ENCODE peak calls at places on chromosome 11, in nine cellular contexts. One of them, this sample, is unnamed.

GRCh38 chr11:111909378-111909777 is 2.2 kb downstream of the CRYAB start:
- DNase-seq in progenitor cell of endocrine pancreas: no peak
- DNase-seq in brain microvascular endothelial cell: no peak
- DNase-seq in fibroblast of villous mesenchyme: peak; percentile 22
- DNase-seq in choroid plexus epithelial cell: no peak
- DNase-seq in H1: no peak
- DNase-seq in fibroblast of mammary gland: no peak
- DNase-seq in A549: no peak
- DNase-seq in left ventricle myocardium inferior: no peak
- DNase-seq in this sample: no peak

GRCh38 chr11:46367916-46368267 is 13.6 kb upstream of the MDK start:
- DNase-seq in H1: no peak
- DNase-seq in A549: no peak
- DNase-seq in fibroblast of mammary gland: no peak
- DNase-seq in fibroblast of villous mesenchyme: no peak
- DNase-seq in left ventricle myocardium inferior: no peak
- DNase-seq in progenitor cell of endocrine pancreas: no peak
- DNase-seq in choroid plexus epithelial cell: no peak
- DNase-seq in brain microvascular endothelial cell: no peak
- DNase-seq in this sample: no peak

GRCh38 chr11:20112291-20113146 is 47.8 kb downstream of the DBX1 start:
- DNase-seq in A549: peak; percentile 91
- DNase-seq in fibroblast of mammary gland: peak; percentile 98
- DNase-seq in brain microvascular endothelial cell: peak; percentile 92
- DNase-seq in left ventricle myocardium inferior: peak; percentile 75
- DNase-seq in H1: no peak
- DNase-seq in progenitor cell of endocrine pancreas: no peak
- DNase-seq in choroid plexus epithelial cell: peak; percentile 98
- DNase-seq in fibroblast of villous mesenchyme: peak; percentile 97
- DNase-seq in this sample: peak; percentile 88

GRCh38 chr11:126479178-126479930 is 123.9 kb downstream of the ST3GAL4 start:
- DNase-seq in choroid plexus epithelial cell: no peak
- DNase-seq in A549: no peak
- DNase-seq in H1: no peak
- DNase-seq in fibroblast of mammary gland: no peak
- DNase-seq in fibroblast of villous mesenchyme: no peak
- DNase-seq in progenitor cell of endocrine pancreas: no peak
- DNase-seq in left ventricle myocardium inferior: no peak
- DNase-seq in brain microvascular endothelial cell: no peak
- DNase-seq in this sample: no peak

GRCh38 chr11:22466809-22467208 is 128.6 kb downstream of the SLC17A6 start:
- DNase-seq in brain microvascular endothelial cell: peak; percentile 61
- DNase-seq in choroid plexus epithelial cell: peak; percentile 48
- DNase-seq in H1: no peak
- DNase-seq in fibroblast of villous mesenchyme: peak; percentile 37
- DNase-seq in fibroblast of mammary gland: peak; percentile 98
- DNase-seq in left ventricle myocardium inferior: no peak
- DNase-seq in A549: peak; percentile 4
- DNase-seq in progenitor cell of endocrine pancreas: no peak
- DNase-seq in this sample: peak; percentile 1

GRCh38 chr11:8603696-8604077 is 9.7 kb upstream of the STK33 start:
- DNase-seq in progenitor cell of endocrine pancreas: no peak
- DNase-seq in H1: no peak
- DNase-seq in left ventricle myocardium inferior: no peak
- DNase-seq in choroid plexus epithelial cell: no peak
- DNase-seq in fibroblast of mammary gland: peak; percentile 56
- DNase-seq in fibroblast of villous mesenchyme: no peak
- DNase-seq in brain microvascular endothelial cell: no peak
- DNase-seq in A549: no peak
- DNase-seq in this sample: no peak

GRCh38 chr11:34656062-34656720 is 35.3 kb downstream of the EHF start:
- DNase-seq in A549: no peak
- DNase-seq in H1: no peak
- DNase-seq in choroid plexus epithelial cell: no peak
- DNase-seq in progenitor cell of endocrine pancreas: no peak
- DNase-seq in left ventricle myocardium inferior: no peak
- DNase-seq in fibroblast of villous mesenchyme: no peak
- DNase-seq in fibroblast of mammary gland: peak; percentile 40
- DNase-seq in brain microvascular endothelial cell: no peak
- DNase-seq in this sample: no peak

GRCh38 chr11:22521226-22521625 is 104.4 kb downstream of the FANCF start:
- DNase-seq in fibroblast of villous mesenchyme: no peak
- DNase-seq in left ventricle myocardium inferior: no peak
- DNase-seq in choroid plexus epithelial cell: peak; percentile 34
- DNase-seq in progenitor cell of endocrine pancreas: no peak
- DNase-seq in A549: peak; percentile 26
- DNase-seq in H1: no peak
- DNase-seq in brain microvascular endothelial cell: peak; percentile 79
- DNase-seq in fibroblast of mammary gland: peak; percentile 75
- DNase-seq in this sample: no peak

DNA sequence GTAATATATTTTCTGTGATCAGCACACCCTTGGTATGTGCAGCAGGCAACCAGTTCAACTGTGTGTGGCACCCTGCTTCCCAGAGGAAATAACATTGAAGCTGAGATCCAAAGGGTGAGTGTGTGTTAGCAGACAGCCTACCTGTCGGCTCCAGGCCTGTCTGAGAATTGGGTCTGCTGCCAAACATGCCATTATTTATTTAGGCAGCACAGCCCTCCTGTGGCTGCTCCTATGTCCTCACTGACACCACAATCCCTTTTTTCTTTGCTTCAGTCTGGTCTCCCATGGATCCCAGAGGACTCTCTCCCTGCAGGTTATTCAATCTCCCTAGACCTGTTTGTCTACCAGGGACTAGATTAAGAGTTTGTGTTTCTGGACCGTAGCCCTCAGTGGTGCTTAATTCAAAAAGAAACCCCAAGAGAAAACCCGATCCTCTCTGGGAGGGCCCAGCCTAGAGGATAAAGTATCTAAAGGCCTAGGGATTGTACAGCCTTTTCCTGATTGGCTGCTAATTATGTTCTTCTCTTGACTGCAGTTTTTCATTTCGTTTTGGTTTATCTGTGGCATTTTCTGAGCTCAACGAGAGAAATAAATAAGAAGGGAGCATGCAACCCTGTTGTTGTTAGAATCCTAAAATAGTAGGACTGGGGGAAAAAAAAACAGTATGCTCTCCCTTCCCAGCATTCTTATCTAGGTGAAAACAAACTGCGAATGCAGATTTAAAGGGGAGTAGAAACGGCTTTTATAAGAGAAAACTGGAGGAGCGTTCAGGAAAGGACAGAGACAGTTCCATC is 24.1 kb downstream of the KCNE3 start:
- DNase-seq in left ventricle myocardium inferior: no peak
- DNase-seq in fibroblast of villous mesenchyme: peak; percentile 16
- DNase-seq in choroid plexus epithelial cell: peak; percentile 71
- DNase-seq in A549: peak; percentile 74
- DNase-seq in brain microvascular endothelial cell: peak; percentile 14
- DNase-seq in fibroblast of mammary gland: no peak
- DNase-seq in progenitor cell of endocrine pancreas: no peak
- DNase-seq in H1: no peak
- DNase-seq in this sample: no peak
- TF ChIP-seq CTCF in left ventricle myocardium inferior: peak; percentile 39
- TF ChIP-seq CTCF in fibroblast of villous mesenchyme: peak; percentile 12
- TF ChIP-seq CTCF in choroid plexus epithelial cell: peak; percentile 50
- TF ChIP-seq CTCF in A549: peak; percentile 69
- TF ChIP-seq CTCF in brain microvascular endothelial cell: peak; percentile 42
- TF ChIP-seq CTCF in fibroblast of mammary gland: no peak
- TF ChIP-seq CTCF in progenitor cell of endocrine pancreas: peak; percentile 11
- TF ChIP-seq CTCF in H1: peak; percentile 12
- TF ChIP-seq CTCF in this sample: no peak

DNA sequence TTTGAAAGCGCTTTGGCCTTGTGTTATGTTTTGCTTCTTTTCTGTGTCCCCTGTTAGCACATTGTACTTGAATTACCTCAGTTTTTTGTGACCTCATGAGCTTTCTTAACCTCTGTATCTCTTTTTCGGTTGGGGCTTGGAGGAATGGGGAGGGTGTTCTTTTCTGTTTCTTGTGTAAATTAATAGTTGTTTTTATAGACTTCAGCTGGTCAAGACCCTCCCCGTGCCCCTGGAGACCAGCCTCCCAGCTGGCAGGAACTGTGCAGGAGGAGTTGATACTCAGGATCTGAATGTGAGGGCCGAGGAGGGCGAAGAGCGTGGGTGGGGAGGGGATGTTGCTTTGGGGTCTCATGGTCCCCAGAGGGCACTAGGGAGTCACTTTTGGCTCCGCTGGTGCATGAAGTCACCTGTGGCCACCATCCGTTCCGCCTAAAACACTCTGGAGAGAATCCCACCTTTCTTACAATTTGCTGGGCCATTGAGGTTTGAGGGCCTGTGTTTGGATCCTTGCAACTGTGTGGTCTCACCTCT is 44.3 kb upstream of the NNMT start:
- DNase-seq in left ventricle myocardium inferior: no peak
- DNase-seq in choroid plexus epithelial cell: no peak
- DNase-seq in progenitor cell of endocrine pancreas: no peak
- DNase-seq in H1: no peak
- DNase-seq in brain microvascular endothelial cell: no peak
- DNase-seq in fibroblast of villous mesenchyme: no peak
- DNase-seq in A549: no peak
- DNase-seq in fibroblast of mammary gland: no peak
- DNase-seq in this sample: no peak
- TF ChIP-seq CTCF in left ventricle myocardium inferior: no peak
- TF ChIP-seq CTCF in choroid plexus epithelial cell: peak; percentile 5
- TF ChIP-seq CTCF in progenitor cell of endocrine pancreas: peak; percentile 28
- TF ChIP-seq CTCF in H1: peak; percentile 68
- TF ChIP-seq CTCF in brain microvascular endothelial cell: no peak
- TF ChIP-seq CTCF in fibroblast of villous mesenchyme: no peak
- TF ChIP-seq CTCF in A549: no peak
- TF ChIP-seq CTCF in fibroblast of mammary gland: no peak
- TF ChIP-seq CTCF in this sample: no peak

GRCh38 chr11:102831128-102831708 is 12.2 kb downstream of the MMP3 start:
- DNase-seq in fibroblast of mammary gland: peak; percentile 70
- DNase-seq in progenitor cell of endocrine pancreas: peak; percentile 21
- DNase-seq in fibroblast of villous mesenchyme: peak; percentile 60
- DNase-seq in A549: peak; percentile 16
- DNase-seq in H1: peak; percentile 71
- DNase-seq in left ventricle myocardium inferior: no peak
- DNase-seq in brain microvascular endothelial cell: peak; percentile 51
- DNase-seq in choroid plexus epithelial cell: peak; percentile 65
- DNase-seq in this sample: peak; percentile 93

GRCh38 chr11:102830328-102830727 is 13.1 kb downstream of the MMP3 start:
- DNase-seq in H1: no peak
- DNase-seq in fibroblast of mammary gland: peak; percentile 30
- DNase-seq in choroid plexus epithelial cell: peak; percentile 19
- DNase-seq in fibroblast of villous mesenchyme: no peak
- DNase-seq in brain microvascular endothelial cell: no peak
- DNase-seq in left ventricle myocardium inferior: no peak
- DNase-seq in A549: no peak
- DNase-seq in progenitor cell of endocrine pancreas: no peak
- DNase-seq in this sample: peak; percentile 61

GRCh38 chr11:102833731-102834130 is 9.7 kb downstream of the MMP3 start:
- DNase-seq in progenitor cell of endocrine pancreas: no peak
- DNase-seq in left ventricle myocardium inferior: no peak
- DNase-seq in fibroblast of mammary gland: no peak
- DNase-seq in H1: no peak
- DNase-seq in A549: no peak
- DNase-seq in brain microvascular endothelial cell: no peak
- DNase-seq in choroid plexus epithelial cell: peak; percentile 11
- DNase-seq in fibroblast of villous mesenchyme: no peak
- DNase-seq in this sample: no peak

GRCh38 chr11:102832612-102833011 is 10.8 kb downstream of the MMP3 start:
- DNase-seq in A549: no peak
- DNase-seq in H1: no peak
- DNase-seq in brain microvascular endothelial cell: no peak
- DNase-seq in left ventricle myocardium inferior: no peak
- DNase-seq in fibroblast of villous mesenchyme: no peak
- DNase-seq in fibroblast of mammary gland: no peak
- DNase-seq in choroid plexus epithelial cell: no peak
- DNase-seq in progenitor cell of endocrine pancreas: no peak
- DNase-seq in this sample: no peak

DNA sequence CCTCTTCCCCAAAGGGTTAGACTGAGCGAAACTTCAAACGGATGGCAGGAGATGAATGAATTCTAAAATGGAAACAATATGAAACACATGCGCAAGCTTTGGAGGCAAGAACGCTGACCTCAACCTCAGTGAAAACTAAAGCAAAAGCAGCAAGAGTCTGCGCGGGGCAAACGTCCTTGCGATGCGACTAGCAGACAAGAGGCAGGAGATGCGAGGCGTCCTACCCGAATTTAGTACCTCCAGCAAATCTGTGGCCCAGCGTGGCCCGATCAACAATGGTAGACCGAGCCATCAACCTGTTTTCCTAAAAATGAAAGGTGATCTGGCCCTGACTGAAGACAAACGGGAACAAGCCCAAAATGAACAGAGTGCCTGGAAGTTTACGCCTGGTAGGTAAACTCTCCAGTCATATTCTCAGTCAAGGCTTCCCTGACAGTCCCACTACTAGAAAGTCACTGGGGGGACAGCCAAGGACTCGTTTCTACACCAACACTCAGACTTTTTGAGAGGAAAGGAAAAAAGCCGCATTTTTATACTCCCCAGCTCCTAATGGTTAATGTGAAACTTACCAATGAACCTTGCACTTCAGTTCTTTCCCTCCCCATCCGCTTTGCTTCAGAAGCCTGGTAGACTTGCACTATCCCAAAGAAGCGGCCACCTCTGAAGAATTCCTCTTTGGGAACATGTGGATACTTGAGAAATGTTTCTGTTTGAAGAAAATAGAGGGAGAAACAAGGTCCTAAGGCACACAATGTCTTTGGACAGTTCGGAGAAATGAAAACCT is 11.5 kb downstream of the MMP3 start:
- DNase-seq in progenitor cell of endocrine pancreas: no peak
- DNase-seq in brain microvascular endothelial cell: no peak
- DNase-seq in fibroblast of villous mesenchyme: no peak
- DNase-seq in fibroblast of mammary gland: peak; percentile 44
- DNase-seq in choroid plexus epithelial cell: no peak
- DNase-seq in A549: no peak
- DNase-seq in H1: no peak
- DNase-seq in left ventricle myocardium inferior: no peak
- DNase-seq in this sample: peak; percentile 29
- TF ChIP-seq CTCF in progenitor cell of endocrine pancreas: no peak
- TF ChIP-seq CTCF in brain microvascular endothelial cell: no peak
- TF ChIP-seq CTCF in fibroblast of villous mesenchyme: no peak
- TF ChIP-seq CTCF in fibroblast of mammary gland: no peak
- TF ChIP-seq CTCF in choroid plexus epithelial cell: no peak
- TF ChIP-seq CTCF in A549: no peak
- TF ChIP-seq CTCF in H1: no peak
- TF ChIP-seq CTCF in left ventricle myocardium inferior: no peak
- TF ChIP-seq CTCF in this sample: no peak

DNA sequence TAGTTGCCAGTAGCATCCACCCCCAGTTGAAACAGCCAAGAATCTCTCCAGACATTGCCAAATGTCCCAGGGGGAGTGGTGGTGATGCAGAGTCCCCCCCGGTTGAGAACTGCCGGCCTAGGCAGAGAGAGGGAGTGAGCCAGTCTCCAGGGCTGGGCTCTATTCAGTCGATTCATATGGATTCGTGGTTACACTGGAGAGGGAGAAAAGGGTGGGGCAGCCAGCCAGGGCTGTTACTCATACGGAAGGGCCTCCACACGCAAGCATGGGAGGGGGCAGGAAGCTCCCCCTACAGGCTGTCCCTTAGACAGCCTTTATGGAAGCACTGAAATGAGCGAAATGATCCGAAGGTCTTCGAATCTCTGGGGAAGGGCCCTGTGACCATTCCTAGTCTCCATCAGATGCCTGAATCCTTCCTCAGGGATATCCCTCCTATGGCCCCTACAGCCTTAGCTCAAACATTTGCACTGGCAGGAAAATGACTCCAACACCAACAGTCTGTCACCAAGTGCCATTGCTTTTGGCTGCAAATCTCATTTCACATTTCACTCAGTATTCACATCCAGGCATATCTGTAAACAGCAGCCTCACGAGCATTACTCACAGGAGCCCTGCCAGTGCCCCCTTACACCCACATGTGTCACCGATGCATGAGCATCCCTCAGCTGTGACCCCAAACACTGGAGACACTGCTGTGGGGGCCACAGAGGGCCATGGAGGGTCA is 18.4 kb upstream of the TLCD5 start:
- DNase-seq in choroid plexus epithelial cell: peak; percentile 69
- DNase-seq in A549: peak; percentile 65
- DNase-seq in brain microvascular endothelial cell: peak; percentile 86
- DNase-seq in progenitor cell of endocrine pancreas: no peak
- DNase-seq in H1: no peak
- DNase-seq in left ventricle myocardium inferior: no peak
- DNase-seq in fibroblast of villous mesenchyme: peak; percentile 71
- DNase-seq in fibroblast of mammary gland: peak; percentile 94
- DNase-seq in this sample: peak; percentile 85
- TF ChIP-seq CTCF in choroid plexus epithelial cell: peak; percentile 58
- TF ChIP-seq CTCF in A549: no peak
- TF ChIP-seq CTCF in brain microvascular endothelial cell: peak; percentile 83
- TF ChIP-seq CTCF in progenitor cell of endocrine pancreas: peak; percentile 40
- TF ChIP-seq CTCF in H1: peak; percentile 62
- TF ChIP-seq CTCF in left ventricle myocardium inferior: peak; percentile 21
- TF ChIP-seq CTCF in fibroblast of villous mesenchyme: peak; percentile 55
- TF ChIP-seq CTCF in fibroblast of mammary gland: peak; percentile 74
- TF ChIP-seq CTCF in this sample: peak; percentile 65

This sample was measured in foreskin fibroblast.